ENCODE peak calls at places on chromosomes 1 and 21, in six cellular contexts. A is IMR-90, S is kidney epithelial cell, P is dorsolateral prefrontal cortex, J is A549, N is hepatocyte. C is an unnamed sample.

GRCh38 chr1:58739851-58740466 is 40.1 kb upstream of the MYSM1 start:
- DNase-seq in A (peak; percentile 71), S (peak; percentile 16), P (no peak), J (peak; percentile 23), N (peak; percentile 88), C (no peak)

GRCh38 chr1:41314781-41315481 is 46.3 kb upstream of the FOXO6 start:
- DNase-seq in A (peak; percentile 41), S (no peak), P (no peak), J (no peak), N (peak; percentile 41), C (no peak)

GRCh38 chr1:64072089-64072835 is 131.2 kb upstream of the UBE2U start:
- DNase-seq in A (peak; percentile 29), S (no peak), P (no peak), J (no peak), N (no peak), C (no peak)

GRCh38 chr1:201748331-201748730 is 80.6 kb upstream of the IPO9 start:
- DNase-seq in A (peak; percentile 97), S (peak; percentile 67), P (no peak), J (no peak), N (no peak), C (no peak)

GRCh38 chr21:25179116-25179515 is 428.2 kb downstream of the MRPL39 start:
- DNase-seq in A (peak; percentile 30), S (no peak), P (no peak), J (no peak), N (no peak), C (no peak)

GRCh38 chr1:247331172-247331525 is 518 bp downstream of the ZNF496 start:
- DNase-seq in A (peak; percentile 78), S (peak; percentile 31), P (peak; percentile 59), J (peak; percentile 81), N (peak; percentile 90), C (no peak)

GRCh38 chr1:53689736-53690401 is 49.1 kb downstream of the GLIS1 start:
- DNase-seq in A (no peak), S (no peak), P (no peak), J (no peak), N (no peak), C (no peak)

GRCh38 chr1:6465461-6466005 is 440 bp downstream of the TNFRSF25 start:
- DNase-seq in A (no peak), S (no peak), P (no peak), J (no peak), N (no peak), C (no peak)

GRCh38 chr1:227788279-227789041 is 27.0 kb upstream of the PRSS38 start:
- DNase-seq in A (no peak), S (no peak), P (peak; percentile 58), J (peak; percentile 61), N (peak; percentile 83), C (no peak)

GRCh38 chr1:206925116-206925736 is 3.5 kb upstream of the FCMR start:
- DNase-seq in A (no peak), S (no peak), P (no peak), J (no peak), N (peak; percentile 47), C (no peak)

GRCh38 chr1:95115708-95116137 is 1.4 kb upstream of the TLCD4 start:
- DNase-seq in A (no peak), S (no peak), P (no peak), J (no peak), N (peak; percentile 55), C (no peak)

GRCh38 chr1:20867062-20867461 is 80.0 kb upstream of the HP1BP3 start:
- DNase-seq in A (peak; percentile 82), S (no peak), P (no peak), J (no peak), N (no peak), C (no peak)

GRCh38 chr1:236016083-236016482 is 48.8 kb downstream of the NID1 start:
- DNase-seq in A (peak; percentile 14), S (no peak), P (no peak), J (no peak), N (no peak), C (no peak)

GRCh38 chr1:218852541-218852940 is 321.1 kb upstream of the LYPLAL1 start:
- DNase-seq in A (no peak), S (no peak), P (no peak), J (no peak), N (no peak), C (no peak)

GRCh38 chr1:113369040-113369439 is 21.3 kb upstream of the MAGI3 start:
- DNase-seq in A (no peak), S (no peak), P (no peak), J (no peak), N (no peak), C (no peak)

GRCh38 chr1:116923421-116923820 is 13.7 kb downstream of the PTGFRN start:
- DNase-seq in A (no peak), S (no peak), P (no peak), J (no peak), N (no peak), C (no peak)

GRCh38 chr1:91793189-91793588 is 92.8 kb downstream of the TGFBR3 start:
- DNase-seq in A (no peak), S (no peak), P (no peak), J (no peak), N (no peak), C (no peak)

GRCh38 chr1:200874694-200875093 is 1.9 kb downstream of the GPR25 start:
- DNase-seq in A (no peak), S (no peak), P (no peak), J (no peak), N (no peak), C (no peak)

GRCh38 chr1:44985747-44986359 is 542 bp downstream of the EIF2B3 start:
- DNase-seq in A (peak; percentile 8), S (no peak), P (no peak), J (no peak), N (no peak), C (no peak)

GRCh38 chr21:43287111-43287973 is 118.5 kb downstream of the CRYAA start:
- DNase-seq in A (no peak), S (no peak), P (no peak), J (no peak), N (no peak), C (peak; percentile 51)

GRCh38 chr1:109643385-109644230 is 12.3 kb upstream of the GSTM4 start:
- DNase-seq in A (peak; percentile 65), S (no peak), P (peak; percentile 68), J (peak; percentile 59), N (peak; percentile 90), C (peak; percentile 85)

GRCh38 chr21:29942033-29942432 is 2.2 kb upstream of the GRIK1 start:
- DNase-seq in A (no peak), S (no peak), P (no peak), J (no peak), N (no peak), C (no peak)

GRCh38 chr21:29947119-29947518 is 7.3 kb upstream of the GRIK1 start:
- DNase-seq in A (no peak), S (no peak), P (no peak), J (no peak), N (no peak), C (no peak)

GRCh38 chr21:29939859-29940245 is at the start of gene GRIK1:
- DNase-seq in A (no peak), S (no peak), P (no peak), J (no peak), N (peak; percentile 39), C (no peak)

GRCh38 chr21:29940993-29941392 is 1.2 kb upstream of the GRIK1 start:
- DNase-seq in A (no peak), S (no peak), P (no peak), J (no peak), N (no peak), C (no peak)

DNA sequence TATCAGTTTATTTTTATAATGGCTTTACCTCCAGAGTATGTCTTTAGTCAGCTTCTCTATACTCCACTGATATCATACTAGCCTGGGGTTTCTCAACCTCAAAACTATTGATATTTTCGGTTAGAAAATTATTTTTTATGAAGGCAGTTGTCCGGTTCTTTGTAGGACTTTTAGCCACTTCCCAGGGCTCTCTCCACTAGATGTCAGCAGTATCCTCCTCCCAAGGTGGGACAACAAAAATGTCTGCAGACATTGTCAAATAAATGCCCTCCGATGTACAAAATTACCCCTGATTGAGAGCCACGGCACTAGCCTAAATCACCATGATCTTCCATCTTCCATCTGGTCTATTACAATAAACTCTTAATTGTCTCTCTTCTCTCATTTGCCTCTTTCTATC is 4.1 kb upstream of the GRIK1 start:
- DNase-seq in A (no peak), S (no peak), P (no peak), J (no peak), N (no peak), C (no peak)
- TF ChIP-seq CTCF in A (no peak), S (peak; percentile 26), P (no peak), J (no peak), N (peak; percentile 34), C (peak; percentile 70)

DNA sequence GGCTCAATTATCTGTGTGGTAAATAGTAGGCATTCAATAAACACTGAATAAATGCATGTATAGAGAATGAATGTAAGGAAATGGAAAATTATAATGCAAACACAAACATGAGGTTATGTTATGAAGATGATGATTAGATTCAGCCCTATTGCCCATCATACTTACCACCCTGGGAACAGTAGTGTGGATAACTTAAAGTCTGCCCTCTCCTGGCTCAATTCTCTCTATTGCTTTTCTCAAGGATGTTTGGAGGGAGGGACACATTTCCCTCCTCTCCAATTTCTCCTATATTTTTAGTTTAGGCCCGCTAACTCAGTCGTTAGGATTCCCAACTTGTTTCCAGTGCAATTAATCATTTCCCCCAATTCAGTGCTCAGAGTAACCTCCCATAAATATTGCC is 101.5 kb upstream of the TNR start:
- DNase-seq in A (no peak), S (no peak), P (no peak), J (no peak), N (no peak), C (no peak)
- TF ChIP-seq CTCF in A (no peak), S (no peak), P (no peak), J (no peak), N (no peak), C (no peak)

DNA sequence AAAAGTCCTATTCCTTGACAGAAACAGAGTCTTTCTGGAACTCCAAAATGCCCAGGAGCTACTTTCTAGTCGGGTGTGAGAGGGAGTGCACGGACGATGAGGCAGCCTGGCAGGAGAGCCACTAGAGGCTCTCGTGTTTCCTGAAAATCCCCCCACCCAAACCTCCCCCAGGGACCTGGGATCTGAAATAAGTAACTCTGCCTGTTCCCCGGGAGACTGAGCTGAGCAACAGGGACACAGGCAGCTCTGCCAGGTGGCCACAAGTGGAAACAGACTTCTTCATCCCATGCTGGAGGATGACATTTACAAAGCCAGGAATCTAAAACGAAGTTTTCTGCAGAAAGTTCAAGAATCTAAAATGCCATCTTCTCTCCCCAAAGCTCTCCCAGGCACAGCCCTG is 77.1 kb downstream of the ITPKB start:
- DNase-seq in A (peak; percentile 48), S (no peak), P (no peak), J (no peak), N (no peak), C (no peak)
- TF ChIP-seq CTCF in A (no peak), S (no peak), P (no peak), J (no peak), N (no peak), C (peak; percentile 40)

DNA sequence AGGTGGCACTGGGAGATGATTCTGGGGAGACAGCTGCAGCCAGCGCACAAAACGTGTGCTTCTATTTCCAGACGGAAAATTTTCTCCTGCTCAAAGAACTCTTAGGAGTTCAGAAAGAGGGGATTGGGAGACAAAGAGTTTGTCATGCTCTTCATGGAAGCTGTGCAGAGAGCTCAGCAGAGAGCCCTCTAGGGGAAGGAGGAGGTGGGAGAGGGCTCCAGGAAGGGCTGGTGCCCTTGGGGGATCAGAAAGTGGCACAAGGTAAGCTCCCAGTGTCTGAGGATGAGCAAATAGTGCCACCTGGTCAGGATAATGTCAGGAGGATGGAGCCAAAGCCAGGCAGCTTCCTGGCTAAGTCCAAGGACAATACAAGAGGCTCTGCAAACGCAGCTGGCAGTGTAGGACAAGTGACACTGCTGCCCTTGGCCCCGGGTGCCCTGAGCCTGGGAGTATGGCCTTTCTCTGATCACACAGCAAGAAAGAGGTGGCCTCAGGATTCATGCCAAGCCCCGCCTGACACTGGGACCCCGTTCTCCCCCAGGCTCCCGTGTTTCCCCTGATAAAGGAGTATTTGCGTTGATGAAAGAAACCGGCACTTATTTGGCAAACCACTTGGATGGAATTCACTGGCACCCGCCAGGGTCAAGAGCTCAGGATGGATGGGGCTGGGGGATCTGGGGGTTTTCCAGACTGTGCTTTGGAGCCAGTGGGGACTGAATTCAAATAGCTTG is 254.0 kb downstream of the PTPRU start:
- DNase-seq in A (no peak), S (no peak), P (no peak), J (no peak), N (no peak), C (peak; percentile 55)
- TF ChIP-seq CTCF in A (no peak), S (no peak), P (no peak), J (no peak), N (no peak), C (no peak)